ENCODE peak calls at places on chromosomes 6 and 20, in ten cellular contexts. Z is OCI-LY7, M is pancreas, B is GM10248, G is A549, F is cardiac muscle cell, D is mucosa of descending colon, P is AG10803, L is psoas muscle, I is GM13976. X is an unnamed sample.

GRCh38 chr6:167058261-167058660 is 59.1 kb downstream of the CEP43 start:
- DNase-seq in Z (no peak), M (no peak), B (no peak), G (no peak), F (no peak), D (no peak), P (peak; percentile 50), L (no peak), I (no peak), X (no peak)

GRCh38 chr20:21100590-21101452 is 5.3 kb downstream of the LINC00237 start:
- DNase-seq in Z (peak; percentile 47), M (no peak), B (peak; percentile 33), G (no peak), F (no peak), D (no peak), P (peak; percentile 32), L (no peak), I (peak; percentile 46), X (no peak)

GRCh38 chr20:23132293-23132929 is 46.3 kb upstream of the CD93 start:
- DNase-seq in Z (no peak), M (no peak), B (no peak), G (no peak), F (no peak), D (no peak), P (no peak), L (no peak), I (no peak), X (no peak)

GRCh38 chr20:47353697-47354387 is 2.7 kb downstream of the ZMYND8 start:
- DNase-seq in Z (no peak), M (no peak), B (no peak), G (no peak), F (no peak), D (no peak), P (no peak), L (no peak), I (no peak), X (no peak)

GRCh38 chr6:122033564-122034181 is 365.8 kb upstream of the HSF2 start:
- DNase-seq in Z (peak; percentile 43), M (no peak), B (peak; percentile 15), G (peak; percentile 18), F (peak; percentile 68), D (no peak), P (peak; percentile 78), L (no peak), I (peak; percentile 19), X (no peak)

GRCh38 chr6:12344949-12345693 is 55.0 kb downstream of the EDN1 start:
- DNase-seq in Z (no peak), M (no peak), B (no peak), G (no peak), F (no peak), D (no peak), P (no peak), L (no peak), I (no peak), X (no peak)

GRCh38 chr6:37624606-37625574 is 72.8 kb downstream of the MDGA1 start:
- DNase-seq in Z (no peak), M (peak; percentile 58), B (no peak), G (peak; percentile 41), F (no peak), D (peak; percentile 81), P (peak; percentile 23), L (peak; percentile 15), I (peak; percentile 65), X (no peak)

GRCh38 chr6:89310929-89311328 is 4.2 kb downstream of the GABRR2 start:
- DNase-seq in Z (no peak), M (no peak), B (no peak), G (no peak), F (no peak), D (no peak), P (peak; percentile 15), L (no peak), I (no peak), X (no peak)

GRCh38 chr6:122200441-122200840 is 199.0 kb upstream of the HSF2 start:
- DNase-seq in Z (no peak), M (no peak), B (no peak), G (no peak), F (no peak), D (no peak), P (no peak), L (no peak), I (no peak), X (no peak)

GRCh38 chr6:143451531-143451930 is 926 bp downstream of the PEX3 start:
- DNase-seq in Z (no peak), M (no peak), B (no peak), G (no peak), F (no peak), D (no peak), P (peak; percentile 35), L (no peak), I (no peak), X (no peak)

GRCh38 chr6:129104131-129104530 is 221.2 kb downstream of the LAMA2 start:
- DNase-seq in Z (no peak), M (no peak), B (no peak), G (no peak), F (no peak), D (no peak), P (peak; percentile 87), L (no peak), I (no peak), X (no peak)

GRCh38 chr6:797479-798077 is 104.6 kb upstream of the EXOC2 start:
- DNase-seq in Z (peak; percentile 52), M (peak; percentile 64), B (peak; percentile 39), G (peak; percentile 7), F (peak; percentile 72), D (no peak), P (peak; percentile 58), L (no peak), I (peak; percentile 55), X (peak; percentile 55)

GRCh38 chr20:33442136-33443005 is 1.2 kb downstream of the SNTA1 start:
- DNase-seq in Z (peak; percentile 66), M (no peak), B (no peak), G (no peak), F (no peak), D (peak; percentile 51), P (no peak), L (no peak), I (no peak), X (no peak)

GRCh38 chr20:33443006-33443511 is 504 bp downstream of the SNTA1 start:
- DNase-seq in Z (peak; percentile 51), M (peak; percentile 52), B (no peak), G (peak; percentile 17), F (peak; percentile 70), D (peak; percentile 69), P (no peak), L (peak; percentile 70), I (no peak), X (peak; percentile 27)

GRCh38 chr20:33445881-33446615 is 2.5 kb upstream of the SNTA1 start:
- DNase-seq in Z (peak; percentile 84), M (no peak), B (no peak), G (no peak), F (no peak), D (no peak), P (no peak), L (no peak), I (no peak), X (no peak)

GRCh38 chr20:33443512-33444239 is at the start of gene SNTA1:
- DNase-seq in Z (peak; percentile 96), M (peak; percentile 94), B (peak; percentile 97), G (peak; percentile 84), F (peak; percentile 98), D (peak; percentile 97), P (peak; percentile 76), L (peak; percentile 98), I (peak; percentile 99), X (peak; percentile 82)

GRCh38 chr20:33444797-33445560 is 1.4 kb upstream of the SNTA1 start:
- DNase-seq in Z (peak; percentile 82), M (peak; percentile 23), B (no peak), G (no peak), F (peak; percentile 46), D (no peak), P (no peak), L (no peak), I (no peak), X (no peak)
- TF ChIP-seq CTCF in Z (peak; percentile 89), M (no peak), B (peak; percentile 28), G (peak; percentile 43), F (no peak), D (no peak), P (no peak), L (peak; percentile 51), I (peak; percentile 14), X (no peak)

GRCh38 chr6:162118706-162119105 is 608.9 kb downstream of the PRKN start:
- DNase-seq in Z (no peak), M (no peak), B (no peak), G (no peak), F (no peak), D (no peak), P (peak; percentile 18), L (no peak), I (no peak), X (no peak)

GRCh38 chr6:162123797-162124196 is 603.8 kb downstream of the PRKN start:
- DNase-seq in Z (peak; percentile 6), M (no peak), B (no peak), G (peak; percentile 2), F (peak; percentile 25), D (no peak), P (no peak), L (no peak), I (no peak), X (no peak)

GRCh38 chr6:162124710-162125435 is 602.7 kb downstream of the PRKN start:
- DNase-seq in Z (no peak), M (no peak), B (no peak), G (no peak), F (no peak), D (no peak), P (no peak), L (no peak), I (no peak), X (no peak)

GRCh38 chr6:162119349-162119748 is 608.2 kb downstream of the PRKN start:
- DNase-seq in Z (no peak), M (no peak), B (no peak), G (no peak), F (no peak), D (no peak), P (peak; percentile 59), L (no peak), I (no peak), X (peak; percentile 21)
- TF ChIP-seq CTCF in Z (no peak), M (no peak), B (no peak), G (no peak), F (peak; percentile 18), D (no peak), P (peak; percentile 43), L (peak; percentile 9), I (no peak), X (no peak)

GRCh38 chr20:14498809-14499208 is 161.4 kb upstream of the FLRT3 start:
- DNase-seq in Z (no peak), M (no peak), B (no peak), G (no peak), F (no peak), D (no peak), P (no peak), L (no peak), I (no peak), X (no peak)
- TF ChIP-seq CTCF in Z (no peak), M (no peak), B (no peak), G (no peak), F (no peak), D (no peak), P (no peak), L (no peak), I (no peak), X (no peak)

DNA sequence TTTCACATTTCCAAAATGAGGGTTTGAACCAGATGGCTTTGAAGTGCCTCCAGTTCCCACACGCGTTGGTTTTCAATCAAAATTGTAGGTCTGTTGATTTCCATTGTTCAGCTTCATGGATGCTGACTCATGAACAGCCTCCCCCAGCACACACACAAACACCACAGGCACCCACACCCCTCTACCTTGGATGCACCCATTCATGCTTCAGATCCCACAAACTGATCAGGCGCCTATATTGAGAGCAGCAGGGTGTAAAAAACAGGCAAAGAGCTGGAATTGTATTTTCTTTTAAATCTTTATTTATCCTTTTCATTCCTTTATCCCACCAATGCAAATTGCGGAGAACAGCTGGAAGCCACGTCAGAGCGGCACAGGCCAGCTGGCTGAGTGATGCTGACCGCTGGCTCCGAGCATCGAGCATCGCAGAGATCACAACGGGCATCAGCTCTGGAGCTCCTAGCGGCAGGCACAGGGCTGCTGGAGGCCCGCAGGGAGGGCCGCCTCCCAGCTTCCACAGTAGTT is 29.3 kb upstream of the TBC1D7 start:
- DNase-seq in Z (no peak), M (no peak), B (no peak), G (no peak), F (no peak), D (no peak), P (peak; percentile 68), L (no peak), I (no peak), X (no peak)
- TF ChIP-seq CTCF in Z (no peak), M (no peak), B (no peak), G (no peak), F (peak; percentile 29), D (no peak), P (peak; percentile 39), L (no peak), I (no peak), X (no peak)